ENCODE peak calls at places on chromosomes 11 and 22, in four cellular contexts. C is globus pallidus, E is foreskin fibroblast, J is H54. R is an unnamed sample.

GRCh38 chr22:49099496-49100124 is 728.1 kb downstream of the BRD1 start:
- DNase-seq in J (no peak), E (no peak), C (no peak), R (no peak)

GRCh38 chr11:128021304-128022006 is 565.9 kb downstream of the ETS1 start:
- DNase-seq in J (no peak), C (no peak), E (peak), R (peak)

GRCh38 chr11:71495286-71496090 is 31.6 kb upstream of the KRTAP5-7 start:
- DNase-seq in E (no peak), C (no peak), J (no peak), R (no peak)

GRCh38 chr11:124829986-124830385 is 29.8 kb upstream of the MSANTD2 start:
- DNase-seq in E (no peak), C (no peak), J (no peak), R (no peak)

GRCh38 chr11:57634311-57634710 is 15.4 kb downstream of the YPEL4 start:
- DNase-seq in J (no peak), C (no peak), E (no peak), R (no peak)

GRCh38 chr22:36868546-36868945 is 7.7 kb downstream of the NCF4 start:
- DNase-seq in C (no peak), J (no peak), E (no peak), R (no peak)

GRCh38 chr22:22548910-22549309 is 10.2 kb downstream of the PRAME start:
- DNase-seq in J (no peak), E (no peak), C (no peak), R (no peak)

GRCh38 chr11:124198852-124199389 is 15.8 kb downstream of the OR10D3 start:
- DNase-seq in J (no peak), C (no peak), E (no peak), R (no peak)

GRCh38 chr11:68077617-68078592 is 39.1 kb downstream of the TCIRG1 start:
- DNase-seq in J (no peak), C (no peak), E (no peak), R (no peak)

GRCh38 chr11:130873766-130874165 is 42.5 kb downstream of the SNX19 start:
- DNase-seq in E (peak), J (no peak), C (no peak), R (no peak)

GRCh38 chr22:49308300-49308699 is 519.4 kb downstream of the BRD1 start:
- DNase-seq in E (no peak), J (no peak), C (no peak), R (no peak)

GRCh38 chr11:132332521-132332920 is 962.1 kb downstream of the NTM start:
- DNase-seq in E (no peak), J (no peak), C (no peak), R (no peak)

GRCh38 chr11:11579012-11579755 is 42.6 kb downstream of the GALNT18 start:
- DNase-seq in C (no peak), E (no peak), J (no peak), R (no peak)

GRCh38 chr11:12134239-12134590 is 23.8 kb downstream of the MICAL2 start:
- DNase-seq in C (peak), J (no peak), E (no peak), R (no peak)

GRCh38 chr22:19124377-19124776 is 2.2 kb upstream of the DGCR2 start:
- DNase-seq in E (no peak), J (no peak), C (no peak), R (no peak)

GRCh38 chr22:49242480-49242879 is 585.2 kb downstream of the BRD1 start:
- DNase-seq in C (no peak), J (no peak), E (no peak), R (no peak)

GRCh38 chr11:115503083-115503885 is 931 bp downstream of the CADM1 start:
- DNase-seq in E (peak), J (no peak), C (peak), R (peak)

GRCh38 chr11:96342131-96342970 is 644 bp downstream of the MAML2 start:
- DNase-seq in J (no peak), E (peak), C (no peak), R (no peak)

GRCh38 chr11:776459-777287 is 614 bp downstream of the GATD1 start:
- DNase-seq in J (no peak), C (no peak), E (peak), R (no peak)

GRCh38 chr11:79113099-79113498 is 327.7 kb downstream of the TENM4 start:
- DNase-seq in E (no peak), J (no peak), C (no peak), R (no peak)

GRCh38 chr22:25651332-25651731 is 86.9 kb downstream of the GRK3 start:
- DNase-seq in E (no peak), C (no peak), J (no peak), R (no peak)

GRCh38 chr11:78022397-78023396 is at the start of gene KCTD14:
- DNase-seq in J (no peak), C (no peak), E (peak), R (peak)

GRCh38 chr11:12330491-12331231 is 46.7 kb upstream of the PARVA start:
- DNase-seq in J (no peak), E (peak), C (peak), R (peak)

GRCh38 chr11:96752221-96752620 is 362.4 kb downstream of the JRKL start:
- DNase-seq in C (no peak), J (no peak), E (no peak), R (no peak)

GRCh38 chr11:1342946-1343345 is 33.5 kb upstream of the TOLLIP start:
- DNase-seq in C (no peak), J (no peak), E (no peak), R (no peak)

GRCh38 chr11:66388746-66389386 is 17.3 kb upstream of the SLC29A2 start:
- DNase-seq in J (peak), E (peak), C (peak), R (peak)

GRCh38 chr11:78993800-78994430 is 419.3 kb upstream of the NARS2 start:
- DNase-seq in C (no peak), E (no peak), J (no peak), R (no peak)

GRCh38 chr11:47152126-47152952 is 24.3 kb downstream of the ARFGAP2 start:
- DNase-seq in C (no peak), J (no peak), E (peak), R (peak)

GRCh38 chr11:96335389-96335788 is 7.6 kb downstream of the MAML2 start:
- DNase-seq in C (no peak), J (no peak), E (no peak), R (no peak)

GRCh38 chr11:2380807-2381350 is 3.8 kb downstream of the CD81 start:
- DNase-seq in C (peak), J (no peak), E (no peak), R (no peak)